ENCODE peak calls at places on chromosomes 11 and 22, in nine cellular contexts. One of them, this sample, is unnamed.

GRCh38 chr11:19777032-19777341 is 64.3 kb downstream of the NAV2 start:
- DNase-seq in AG04450: no peak
- DNase-seq in NCI-H1436: peak
- DNase-seq in mesenteric fat pad: no peak
- DNase-seq in glutamatergic neuron: peak
- DNase-seq in amniotic stem cell: peak
- DNase-seq in midbrain: peak
- DNase-seq in A172: no peak
- DNase-seq in T-helper 22 cell: no peak
- DNase-seq in this sample: peak

GRCh38 chr22:49013707-49014106 is 814.0 kb downstream of the BRD1 start:
- DNase-seq in amniotic stem cell: no peak
- DNase-seq in glutamatergic neuron: no peak
- DNase-seq in midbrain: no peak
- DNase-seq in T-helper 22 cell: no peak
- DNase-seq in mesenteric fat pad: peak
- DNase-seq in NCI-H1436: no peak
- DNase-seq in AG04450: no peak
- DNase-seq in A172: no peak
- DNase-seq in this sample: no peak

GRCh38 chr22:40204331-40205116 is 26.8 kb downstream of the TNRC6B start:
- DNase-seq in T-helper 22 cell: no peak
- DNase-seq in AG04450: no peak
- DNase-seq in midbrain: no peak
- DNase-seq in NCI-H1436: no peak
- DNase-seq in amniotic stem cell: peak
- DNase-seq in glutamatergic neuron: peak
- DNase-seq in mesenteric fat pad: no peak
- DNase-seq in A172: no peak
- DNase-seq in this sample: peak

GRCh38 chr11:131624526-131624925 is 254.1 kb downstream of the NTM start:
- DNase-seq in A172: peak
- DNase-seq in AG04450: no peak
- DNase-seq in mesenteric fat pad: no peak
- DNase-seq in T-helper 22 cell: no peak
- DNase-seq in amniotic stem cell: no peak
- DNase-seq in glutamatergic neuron: no peak
- DNase-seq in midbrain: no peak
- DNase-seq in NCI-H1436: no peak
- DNase-seq in this sample: peak

GRCh38 chr11:8028766-8029165 is 41.6 kb downstream of the EIF3F start:
- DNase-seq in NCI-H1436: no peak
- DNase-seq in T-helper 22 cell: no peak
- DNase-seq in A172: no peak
- DNase-seq in midbrain: no peak
- DNase-seq in glutamatergic neuron: no peak
- DNase-seq in amniotic stem cell: no peak
- DNase-seq in mesenteric fat pad: no peak
- DNase-seq in AG04450: no peak
- DNase-seq in this sample: no peak

GRCh38 chr11:86941077-86941870 is 13.9 kb downstream of the FZD4 start:
- DNase-seq in AG04450: no peak
- DNase-seq in midbrain: no peak
- DNase-seq in mesenteric fat pad: no peak
- DNase-seq in amniotic stem cell: no peak
- DNase-seq in NCI-H1436: no peak
- DNase-seq in T-helper 22 cell: no peak
- DNase-seq in A172: no peak
- DNase-seq in glutamatergic neuron: no peak
- DNase-seq in this sample: no peak

GRCh38 chr11:2390871-2391662 is 9.5 kb upstream of the TSSC4 start:
- DNase-seq in mesenteric fat pad: no peak
- DNase-seq in A172: peak
- DNase-seq in amniotic stem cell: no peak
- DNase-seq in AG04450: peak
- DNase-seq in midbrain: no peak
- DNase-seq in glutamatergic neuron: no peak
- DNase-seq in T-helper 22 cell: no peak
- DNase-seq in NCI-H1436: peak
- DNase-seq in this sample: peak

GRCh38 chr11:111557425-111558111 is 17.0 kb downstream of the LAYN start:
- DNase-seq in midbrain: no peak
- DNase-seq in NCI-H1436: no peak
- DNase-seq in amniotic stem cell: peak
- DNase-seq in glutamatergic neuron: no peak
- DNase-seq in T-helper 22 cell: no peak
- DNase-seq in mesenteric fat pad: no peak
- DNase-seq in AG04450: peak
- DNase-seq in A172: peak
- DNase-seq in this sample: peak

GRCh38 chr11:75867778-75868374 is 52.9 kb downstream of the UVRAG start:
- DNase-seq in mesenteric fat pad: no peak
- DNase-seq in midbrain: peak
- DNase-seq in NCI-H1436: peak
- DNase-seq in T-helper 22 cell: no peak
- DNase-seq in AG04450: peak
- DNase-seq in A172: peak
- DNase-seq in amniotic stem cell: peak
- DNase-seq in glutamatergic neuron: no peak
- DNase-seq in this sample: peak

GRCh38 chr11:19259487-19260345 is 19.0 kb upstream of the E2F8 start:
- DNase-seq in NCI-H1436: peak
- DNase-seq in AG04450: peak
- DNase-seq in amniotic stem cell: peak
- DNase-seq in A172: peak
- DNase-seq in midbrain: peak
- DNase-seq in T-helper 22 cell: no peak
- DNase-seq in mesenteric fat pad: no peak
- DNase-seq in glutamatergic neuron: peak
- DNase-seq in this sample: peak

GRCh38 chr11:3893311-3893710 is 37.8 kb downstream of the STIM1 start:
- DNase-seq in amniotic stem cell: no peak
- DNase-seq in midbrain: no peak
- DNase-seq in glutamatergic neuron: no peak
- DNase-seq in AG04450: no peak
- DNase-seq in T-helper 22 cell: no peak
- DNase-seq in NCI-H1436: no peak
- DNase-seq in A172: no peak
- DNase-seq in mesenteric fat pad: no peak
- DNase-seq in this sample: no peak

GRCh38 chr11:9004310-9004945 is 627 bp upstream of the NRIP3 start:
- DNase-seq in A172: no peak
- DNase-seq in T-helper 22 cell: peak
- DNase-seq in NCI-H1436: no peak
- DNase-seq in glutamatergic neuron: peak
- DNase-seq in mesenteric fat pad: peak
- DNase-seq in midbrain: no peak
- DNase-seq in amniotic stem cell: no peak
- DNase-seq in AG04450: no peak
- DNase-seq in this sample: no peak

GRCh38 chr11:93002380-93002779 is 32.9 kb downstream of the MTNR1B start:
- DNase-seq in amniotic stem cell: no peak
- DNase-seq in AG04450: no peak
- DNase-seq in A172: no peak
- DNase-seq in midbrain: no peak
- DNase-seq in mesenteric fat pad: no peak
- DNase-seq in glutamatergic neuron: no peak
- DNase-seq in NCI-H1436: no peak
- DNase-seq in T-helper 22 cell: no peak
- DNase-seq in this sample: no peak

GRCh38 chr11:91641153-91641552 is 583.5 kb upstream of the FAT3 start:
- DNase-seq in glutamatergic neuron: no peak
- DNase-seq in A172: no peak
- DNase-seq in midbrain: no peak
- DNase-seq in mesenteric fat pad: no peak
- DNase-seq in T-helper 22 cell: no peak
- DNase-seq in NCI-H1436: no peak
- DNase-seq in amniotic stem cell: no peak
- DNase-seq in AG04450: no peak
- DNase-seq in this sample: no peak

GRCh38 chr11:92642146-92642919 is 327.1 kb upstream of the MTNR1B start:
- DNase-seq in mesenteric fat pad: no peak
- DNase-seq in midbrain: no peak
- DNase-seq in AG04450: no peak
- DNase-seq in A172: peak
- DNase-seq in NCI-H1436: no peak
- DNase-seq in amniotic stem cell: no peak
- DNase-seq in glutamatergic neuron: no peak
- DNase-seq in T-helper 22 cell: no peak
- DNase-seq in this sample: no peak

GRCh38 chr11:86244522-86245368 is at the start of gene EED:
- DNase-seq in amniotic stem cell: peak
- DNase-seq in T-helper 22 cell: peak
- DNase-seq in NCI-H1436: peak
- DNase-seq in AG04450: peak
- DNase-seq in glutamatergic neuron: peak
- DNase-seq in A172: peak
- DNase-seq in midbrain: peak
- DNase-seq in mesenteric fat pad: peak
- DNase-seq in this sample: peak

GRCh38 chr22:27168681-27169080 is 511.3 kb downstream of the MIAT start:
- DNase-seq in glutamatergic neuron: no peak
- DNase-seq in mesenteric fat pad: no peak
- DNase-seq in midbrain: no peak
- DNase-seq in AG04450: no peak
- DNase-seq in A172: no peak
- DNase-seq in NCI-H1436: no peak
- DNase-seq in amniotic stem cell: no peak
- DNase-seq in T-helper 22 cell: no peak
- DNase-seq in this sample: no peak

GRCh38 chr11:2214527-2215229 is 43.1 kb upstream of the TH start:
- DNase-seq in midbrain: no peak
- DNase-seq in amniotic stem cell: no peak
- DNase-seq in AG04450: no peak
- DNase-seq in NCI-H1436: no peak
- DNase-seq in A172: no peak
- DNase-seq in glutamatergic neuron: peak
- DNase-seq in mesenteric fat pad: peak
- DNase-seq in T-helper 22 cell: no peak
- DNase-seq in this sample: peak

GRCh38 chr11:75432911-75433321 is at the start of gene KLHL35:
- DNase-seq in A172: no peak
- DNase-seq in midbrain: peak
- DNase-seq in mesenteric fat pad: no peak
- DNase-seq in T-helper 22 cell: no peak
- DNase-seq in amniotic stem cell: no peak
- DNase-seq in NCI-H1436: no peak
- DNase-seq in AG04450: no peak
- DNase-seq in glutamatergic neuron: peak
- DNase-seq in this sample: no peak

GRCh38 chr11:45092901-45093760 is 53.3 kb upstream of the PRDM11 start:
- DNase-seq in T-helper 22 cell: no peak
- DNase-seq in glutamatergic neuron: no peak
- DNase-seq in A172: peak
- DNase-seq in NCI-H1436: no peak
- DNase-seq in midbrain: no peak
- DNase-seq in AG04450: no peak
- DNase-seq in amniotic stem cell: no peak
- DNase-seq in mesenteric fat pad: no peak
- DNase-seq in this sample: peak

GRCh38 chr11:36114095-36114494 is 170.2 kb downstream of the LDLRAD3 start:
- DNase-seq in A172: no peak
- DNase-seq in mesenteric fat pad: no peak
- DNase-seq in glutamatergic neuron: no peak
- DNase-seq in T-helper 22 cell: no peak
- DNase-seq in AG04450: no peak
- DNase-seq in amniotic stem cell: no peak
- DNase-seq in NCI-H1436: no peak
- DNase-seq in midbrain: no peak
- DNase-seq in this sample: no peak

GRCh38 chr11:85750646-85751045 is 60.3 kb downstream of the SYTL2 start:
- DNase-seq in AG04450: no peak
- DNase-seq in T-helper 22 cell: peak
- DNase-seq in NCI-H1436: no peak
- DNase-seq in glutamatergic neuron: no peak
- DNase-seq in mesenteric fat pad: no peak
- DNase-seq in A172: no peak
- DNase-seq in amniotic stem cell: no peak
- DNase-seq in midbrain: no peak
- DNase-seq in this sample: no peak

GRCh38 chr11:36449566-36450390 is 60.3 kb downstream of the TRAF6 start:
- DNase-seq in NCI-H1436: no peak
- DNase-seq in T-helper 22 cell: no peak
- DNase-seq in A172: no peak
- DNase-seq in AG04450: no peak
- DNase-seq in glutamatergic neuron: no peak
- DNase-seq in midbrain: no peak
- DNase-seq in amniotic stem cell: no peak
- DNase-seq in mesenteric fat pad: no peak
- DNase-seq in this sample: no peak

GRCh38 chr11:125348704-125349635 is 147.1 kb downstream of the FEZ1 start:
- DNase-seq in AG04450: no peak
- DNase-seq in T-helper 22 cell: no peak
- DNase-seq in A172: no peak
- DNase-seq in amniotic stem cell: peak
- DNase-seq in glutamatergic neuron: peak
- DNase-seq in midbrain: peak
- DNase-seq in NCI-H1436: no peak
- DNase-seq in mesenteric fat pad: no peak
- DNase-seq in this sample: peak

GRCh38 chr11:72782081-72782920 is 11.5 kb downstream of the STARD10 start:
- DNase-seq in mesenteric fat pad: no peak
- DNase-seq in amniotic stem cell: no peak
- DNase-seq in A172: no peak
- DNase-seq in T-helper 22 cell: no peak
- DNase-seq in midbrain: no peak
- DNase-seq in NCI-H1436: peak
- DNase-seq in AG04450: no peak
- DNase-seq in glutamatergic neuron: no peak
- DNase-seq in this sample: no peak

GRCh38 chr22:30882974-30883533 is 85.5 kb downstream of the MORC2 start:
- DNase-seq in glutamatergic neuron: peak
- DNase-seq in A172: no peak
- DNase-seq in amniotic stem cell: no peak
- DNase-seq in AG04450: no peak
- DNase-seq in mesenteric fat pad: no peak
- DNase-seq in midbrain: no peak
- DNase-seq in NCI-H1436: no peak
- DNase-seq in T-helper 22 cell: no peak
- DNase-seq in this sample: no peak

GRCh38 chr11:132888226-132888625 is 644.1 kb downstream of the OPCML start:
- DNase-seq in NCI-H1436: no peak
- DNase-seq in T-helper 22 cell: no peak
- DNase-seq in mesenteric fat pad: no peak
- DNase-seq in midbrain: no peak
- DNase-seq in A172: no peak
- DNase-seq in amniotic stem cell: no peak
- DNase-seq in glutamatergic neuron: no peak
- DNase-seq in AG04450: no peak
- DNase-seq in this sample: peak

GRCh38 chr22:30906946-30907345 is 61.6 kb downstream of the MORC2 start:
- DNase-seq in amniotic stem cell: no peak
- DNase-seq in mesenteric fat pad: no peak
- DNase-seq in T-helper 22 cell: no peak
- DNase-seq in AG04450: no peak
- DNase-seq in NCI-H1436: no peak
- DNase-seq in glutamatergic neuron: no peak
- DNase-seq in A172: no peak
- DNase-seq in midbrain: no peak
- DNase-seq in this sample: peak

This sample was measured in GM03348.